ENCODE peak calls at places on chromosome 11, in six cellular contexts. One of them, this sample, is unnamed.

GRCh38 chr11:128523616-128524015 is 63.7 kb downstream of the ETS1 start:
- DNase-seq in ovary: no peak
- DNase-seq in colonic mucosa: no peak
- DNase-seq in cardiac muscle cell: no peak
- DNase-seq in tibial nerve: no peak
- DNase-seq in CD8-positive, alpha-beta T cell: no peak
- DNase-seq in this sample: no peak

GRCh38 chr11:72678524-72678923 is 4.3 kb upstream of the PDE2A start:
- DNase-seq in colonic mucosa: no peak
- DNase-seq in CD8-positive, alpha-beta T cell: no peak
- DNase-seq in tibial nerve: no peak
- DNase-seq in ovary: no peak
- DNase-seq in cardiac muscle cell: no peak
- DNase-seq in this sample: no peak

GRCh38 chr11:83285771-83286528 is at the start of gene CCDC90B:
- DNase-seq in tibial nerve: peak; percentile 94
- DNase-seq in ovary: peak; percentile 93
- DNase-seq in CD8-positive, alpha-beta T cell: peak; percentile 94
- DNase-seq in colonic mucosa: peak; percentile 96
- DNase-seq in cardiac muscle cell: peak; percentile 97
- DNase-seq in this sample: peak; percentile 97

GRCh38 chr11:44980533-44981427 is 30.1 kb upstream of the TP53I11 start:
- DNase-seq in colonic mucosa: peak; percentile 74
- DNase-seq in CD8-positive, alpha-beta T cell: no peak
- DNase-seq in cardiac muscle cell: no peak
- DNase-seq in tibial nerve: no peak
- DNase-seq in ovary: no peak
- DNase-seq in this sample: no peak

GRCh38 chr11:5300246-5300645 is 1.5 kb downstream of the OR51B4 start:
- DNase-seq in CD8-positive, alpha-beta T cell: no peak
- DNase-seq in tibial nerve: no peak
- DNase-seq in ovary: no peak
- DNase-seq in cardiac muscle cell: no peak
- DNase-seq in colonic mucosa: no peak
- DNase-seq in this sample: no peak

GRCh38 chr11:17760102-17761029 is 25.8 kb downstream of the KCNC1 start:
- DNase-seq in cardiac muscle cell: peak; percentile 78
- DNase-seq in tibial nerve: no peak
- DNase-seq in ovary: no peak
- DNase-seq in colonic mucosa: peak; percentile 66
- DNase-seq in CD8-positive, alpha-beta T cell: no peak
- DNase-seq in this sample: peak; percentile 9

GRCh38 chr11:15101072-15101701 is 13.5 kb upstream of the INSC start:
- DNase-seq in tibial nerve: peak; percentile 48
- DNase-seq in cardiac muscle cell: peak; percentile 78
- DNase-seq in colonic mucosa: peak; percentile 65
- DNase-seq in CD8-positive, alpha-beta T cell: peak; percentile 54
- DNase-seq in ovary: peak; percentile 19
- DNase-seq in this sample: peak; percentile 65

GRCh38 chr11:34501962-34502361 is 11.6 kb downstream of the ELF5 start:
- DNase-seq in CD8-positive, alpha-beta T cell: no peak
- DNase-seq in ovary: no peak
- DNase-seq in tibial nerve: no peak
- DNase-seq in cardiac muscle cell: no peak
- DNase-seq in colonic mucosa: no peak
- DNase-seq in this sample: no peak

GRCh38 chr11:17481905-17482304 is 5.3 kb upstream of the ABCC8 start:
- DNase-seq in colonic mucosa: no peak
- DNase-seq in CD8-positive, alpha-beta T cell: no peak
- DNase-seq in cardiac muscle cell: no peak
- DNase-seq in ovary: no peak
- DNase-seq in tibial nerve: no peak
- DNase-seq in this sample: no peak

GRCh38 chr11:16984229-16984628 is 30.0 kb downstream of the PLEKHA7 start:
- DNase-seq in cardiac muscle cell: no peak
- DNase-seq in ovary: no peak
- DNase-seq in colonic mucosa: no peak
- DNase-seq in tibial nerve: no peak
- DNase-seq in CD8-positive, alpha-beta T cell: no peak
- DNase-seq in this sample: no peak

GRCh38 chr11:114162719-114163123 is 103.2 kb downstream of the ZBTB16 start:
- DNase-seq in colonic mucosa: peak; percentile 90
- DNase-seq in cardiac muscle cell: peak; percentile 74
- DNase-seq in ovary: peak; percentile 91
- DNase-seq in CD8-positive, alpha-beta T cell: no peak
- DNase-seq in tibial nerve: peak; percentile 97
- DNase-seq in this sample: peak; percentile 96

GRCh38 chr11:82041764-82042163 is 691.9 kb downstream of the FAM181B start:
- DNase-seq in tibial nerve: no peak
- DNase-seq in ovary: no peak
- DNase-seq in colonic mucosa: no peak
- DNase-seq in cardiac muscle cell: no peak
- DNase-seq in CD8-positive, alpha-beta T cell: no peak
- DNase-seq in this sample: no peak

GRCh38 chr11:16806791-16807190 is 68.3 kb downstream of the C11orf58 start:
- DNase-seq in cardiac muscle cell: no peak
- DNase-seq in ovary: no peak
- DNase-seq in tibial nerve: no peak
- DNase-seq in CD8-positive, alpha-beta T cell: no peak
- DNase-seq in colonic mucosa: no peak
- DNase-seq in this sample: no peak

GRCh38 chr11:60183595-60184201 is 815 bp upstream of the MS4A6A start:
- DNase-seq in CD8-positive, alpha-beta T cell: no peak
- DNase-seq in colonic mucosa: no peak
- DNase-seq in tibial nerve: no peak
- DNase-seq in cardiac muscle cell: no peak
- DNase-seq in ovary: no peak
- DNase-seq in this sample: no peak

GRCh38 chr11:120547301-120547700 is 35.8 kb downstream of the GRIK4 start:
- DNase-seq in ovary: no peak
- DNase-seq in colonic mucosa: no peak
- DNase-seq in CD8-positive, alpha-beta T cell: no peak
- DNase-seq in cardiac muscle cell: no peak
- DNase-seq in tibial nerve: no peak
- DNase-seq in this sample: no peak

GRCh38 chr11:17739945-17740338 is 5.4 kb downstream of the KCNC1 start:
- DNase-seq in tibial nerve: no peak
- DNase-seq in cardiac muscle cell: no peak
- DNase-seq in colonic mucosa: no peak
- DNase-seq in ovary: no peak
- DNase-seq in CD8-positive, alpha-beta T cell: no peak
- DNase-seq in this sample: no peak

GRCh38 chr11:27861706-27862430 is 161.6 kb upstream of the BDNF start:
- DNase-seq in ovary: no peak
- DNase-seq in cardiac muscle cell: no peak
- DNase-seq in CD8-positive, alpha-beta T cell: no peak
- DNase-seq in colonic mucosa: no peak
- DNase-seq in tibial nerve: no peak
- DNase-seq in this sample: peak; percentile 83

GRCh38 chr11:119337581-119338317 is 2.9 kb downstream of the C1QTNF5 start:
- DNase-seq in ovary: no peak
- DNase-seq in CD8-positive, alpha-beta T cell: no peak
- DNase-seq in tibial nerve: no peak
- DNase-seq in cardiac muscle cell: peak; percentile 33
- DNase-seq in colonic mucosa: no peak
- DNase-seq in this sample: no peak

GRCh38 chr11:111846640-111847039 is 24.7 kb downstream of the ALG9 start:
- DNase-seq in ovary: no peak
- DNase-seq in tibial nerve: no peak
- DNase-seq in CD8-positive, alpha-beta T cell: no peak
- DNase-seq in cardiac muscle cell: no peak
- DNase-seq in colonic mucosa: no peak
- DNase-seq in this sample: peak; percentile 79

GRCh38 chr11:124900464-124900863 is 2.8 kb upstream of the ROBO4 start:
- DNase-seq in colonic mucosa: no peak
- DNase-seq in cardiac muscle cell: no peak
- DNase-seq in CD8-positive, alpha-beta T cell: no peak
- DNase-seq in tibial nerve: peak; percentile 5
- DNase-seq in ovary: peak; percentile 42
- DNase-seq in this sample: peak; percentile 89

GRCh38 chr11:120068114-120068573 is 69.8 kb downstream of the TRIM29 start:
- DNase-seq in cardiac muscle cell: no peak
- DNase-seq in CD8-positive, alpha-beta T cell: no peak
- DNase-seq in colonic mucosa: no peak
- DNase-seq in tibial nerve: no peak
- DNase-seq in ovary: no peak
- DNase-seq in this sample: peak; percentile 18

GRCh38 chr11:61975638-61976419 is 8.4 kb upstream of the FTH1 start:
- DNase-seq in CD8-positive, alpha-beta T cell: no peak
- DNase-seq in cardiac muscle cell: no peak
- DNase-seq in colonic mucosa: no peak
- DNase-seq in tibial nerve: no peak
- DNase-seq in ovary: no peak
- DNase-seq in this sample: no peak

GRCh38 chr11:46039990-46040389 is 81.3 kb downstream of the PHF21A start:
- DNase-seq in tibial nerve: no peak
- DNase-seq in cardiac muscle cell: no peak
- DNase-seq in ovary: no peak
- DNase-seq in CD8-positive, alpha-beta T cell: no peak
- DNase-seq in colonic mucosa: no peak
- DNase-seq in this sample: peak; percentile 33

GRCh38 chr11:68128682-68129327 is 7.6 kb upstream of the CHKA start:
- DNase-seq in colonic mucosa: no peak
- DNase-seq in CD8-positive, alpha-beta T cell: no peak
- DNase-seq in cardiac muscle cell: peak; percentile 79
- DNase-seq in ovary: peak; percentile 87
- DNase-seq in tibial nerve: no peak
- DNase-seq in this sample: peak; percentile 77

GRCh38 chr11:130675456-130675855 is 227.0 kb downstream of the ADAMTS15 start:
- DNase-seq in ovary: no peak
- DNase-seq in CD8-positive, alpha-beta T cell: no peak
- DNase-seq in tibial nerve: peak; percentile 52
- DNase-seq in cardiac muscle cell: no peak
- DNase-seq in colonic mucosa: no peak
- DNase-seq in this sample: peak; percentile 89

GRCh38 chr11:69129647-69130046 is 26.1 kb upstream of the SMIM38 start:
- DNase-seq in tibial nerve: no peak
- DNase-seq in cardiac muscle cell: no peak
- DNase-seq in colonic mucosa: no peak
- DNase-seq in ovary: no peak
- DNase-seq in CD8-positive, alpha-beta T cell: no peak
- DNase-seq in this sample: no peak
- TF ChIP-seq CTCF in tibial nerve: no peak
- TF ChIP-seq CTCF in cardiac muscle cell: no peak
- TF ChIP-seq CTCF in colonic mucosa: no peak
- TF ChIP-seq CTCF in ovary: no peak
- TF ChIP-seq CTCF in CD8-positive, alpha-beta T cell: no peak
- TF ChIP-seq CTCF in this sample: no peak

GRCh38 chr11:1736447-1736992 is 13.9 kb downstream of the IFITM10 start:
- DNase-seq in colonic mucosa: no peak
- DNase-seq in CD8-positive, alpha-beta T cell: no peak
- DNase-seq in ovary: no peak
- DNase-seq in cardiac muscle cell: no peak
- DNase-seq in tibial nerve: no peak
- DNase-seq in this sample: no peak

GRCh38 chr11:1737080-1737757 is 13.2 kb downstream of the IFITM10 start:
- DNase-seq in CD8-positive, alpha-beta T cell: no peak
- DNase-seq in tibial nerve: no peak
- DNase-seq in cardiac muscle cell: no peak
- DNase-seq in colonic mucosa: no peak
- DNase-seq in ovary: no peak
- DNase-seq in this sample: no peak

GRCh38 chr11:1734571-1735081 is 15.8 kb downstream of the IFITM10 start:
- DNase-seq in CD8-positive, alpha-beta T cell: no peak
- DNase-seq in ovary: no peak
- DNase-seq in tibial nerve: no peak
- DNase-seq in cardiac muscle cell: no peak
- DNase-seq in colonic mucosa: no peak
- DNase-seq in this sample: no peak

GRCh38 chr11:1733716-1734351 is 16.6 kb downstream of the IFITM10 start:
- DNase-seq in ovary: no peak
- DNase-seq in tibial nerve: no peak
- DNase-seq in cardiac muscle cell: no peak
- DNase-seq in CD8-positive, alpha-beta T cell: no peak
- DNase-seq in colonic mucosa: no peak
- DNase-seq in this sample: no peak

DNA sequence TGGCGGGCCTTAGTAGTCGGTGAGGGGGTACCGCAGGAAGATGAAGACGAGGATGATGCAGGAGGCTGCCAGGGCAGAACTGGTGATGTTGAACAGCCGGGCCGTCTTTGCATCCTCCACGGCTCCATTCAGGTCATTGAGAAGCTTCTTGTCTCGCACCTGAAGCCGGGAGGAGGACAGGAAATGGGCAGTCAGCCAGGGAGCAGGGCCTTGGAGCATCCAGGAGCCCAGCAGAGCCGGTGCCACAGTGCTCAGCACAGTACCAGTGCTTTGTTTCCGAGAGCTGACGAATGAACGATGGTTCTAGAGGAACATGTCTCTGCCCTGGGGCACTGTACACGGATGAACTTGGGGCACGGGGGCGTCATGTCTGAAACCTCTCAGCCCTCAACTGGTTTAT is 15.1 kb downstream of the IFITM10 start:
- DNase-seq in tibial nerve: no peak
- DNase-seq in ovary: no peak
- DNase-seq in cardiac muscle cell: no peak
- DNase-seq in colonic mucosa: no peak
- DNase-seq in CD8-positive, alpha-beta T cell: no peak
- DNase-seq in this sample: no peak
- TF ChIP-seq CTCF in tibial nerve: no peak
- TF ChIP-seq CTCF in ovary: no peak
- TF ChIP-seq CTCF in cardiac muscle cell: no peak
- TF ChIP-seq CTCF in colonic mucosa: no peak
- TF ChIP-seq CTCF in CD8-positive, alpha-beta T cell: no peak
- TF ChIP-seq CTCF in this sample: no peak

GRCh38 chr11:250740-251299 is 14.0 kb downstream of the PSMD13 start:
- DNase-seq in ovary: no peak
- DNase-seq in colonic mucosa: peak; percentile 64
- DNase-seq in tibial nerve: peak; percentile 70
- DNase-seq in cardiac muscle cell: peak; percentile 71
- DNase-seq in CD8-positive, alpha-beta T cell: peak; percentile 85
- DNase-seq in this sample: peak; percentile 60
- TF ChIP-seq CTCF in ovary: no peak
- TF ChIP-seq CTCF in colonic mucosa: peak; percentile 60
- TF ChIP-seq CTCF in tibial nerve: peak; percentile 56
- TF ChIP-seq CTCF in cardiac muscle cell: peak; percentile 67
- TF ChIP-seq CTCF in CD8-positive, alpha-beta T cell: peak; percentile 77
- TF ChIP-seq CTCF in this sample: peak; percentile 80

DNA sequence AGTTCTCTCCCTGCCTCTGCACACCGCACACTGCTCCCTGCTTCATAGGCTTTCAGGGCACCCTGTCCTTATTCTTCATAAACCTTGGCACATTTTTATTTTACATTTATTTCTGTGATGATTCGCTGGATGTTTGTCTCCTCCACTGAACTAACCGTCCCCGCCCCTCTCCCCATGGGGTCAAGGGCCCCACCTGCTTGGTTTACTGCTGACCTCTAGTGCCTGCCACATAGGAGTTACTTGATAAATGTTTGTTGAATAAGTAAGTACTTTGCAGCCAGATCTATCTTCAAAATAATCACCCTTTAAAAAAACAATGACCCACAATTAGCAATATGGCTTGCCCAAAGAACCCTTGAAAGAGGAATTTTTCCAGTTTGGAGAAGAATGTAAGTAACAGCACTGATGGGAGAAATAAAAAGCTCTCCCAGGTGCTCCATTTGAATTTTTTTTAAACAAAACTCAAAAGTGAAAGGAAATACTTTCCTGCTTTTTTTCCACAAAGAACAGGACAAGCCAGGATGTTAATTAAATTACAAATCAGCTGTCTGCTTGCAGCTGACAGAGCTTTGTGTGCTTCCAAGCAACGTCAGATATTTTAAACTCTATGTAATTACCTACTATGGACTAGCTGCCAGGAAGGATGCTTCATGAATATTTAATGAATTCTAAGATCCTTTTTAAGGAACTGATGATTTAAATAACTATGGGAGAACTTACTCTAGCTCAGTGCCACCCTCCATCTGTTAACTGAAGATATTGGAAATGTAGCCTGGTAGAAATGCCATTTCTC is 1083.6 kb downstream of the DLG2 start:
- DNase-seq in cardiac muscle cell: no peak
- DNase-seq in tibial nerve: no peak
- DNase-seq in colonic mucosa: no peak
- DNase-seq in CD8-positive, alpha-beta T cell: no peak
- DNase-seq in ovary: no peak
- DNase-seq in this sample: no peak
- TF ChIP-seq CTCF in cardiac muscle cell: no peak
- TF ChIP-seq CTCF in tibial nerve: no peak
- TF ChIP-seq CTCF in colonic mucosa: no peak
- TF ChIP-seq CTCF in CD8-positive, alpha-beta T cell: no peak
- TF ChIP-seq CTCF in ovary: no peak
- TF ChIP-seq CTCF in this sample: no peak

This sample was measured in brain microvascular endothelial cell.